ENCODE peak calls at places on chromosomes 12 and 14, in eight cellular contexts. V, K, B, A, U, E, M and J are unnamed samples.
A peak's percentile ranks its signal among the peaks of the same experiment; 100 is the strongest.

GRCh38 chr12:13571035-13571434 is 374.5 kb downstream of the EMP1 start:
- DNase-seq in V (no peak), K (no peak), B (no peak), A (no peak), U (no peak), E (no peak), M (no peak), J (no peak)

GRCh38 chr14:100406505-100407131 is 83.5 kb downstream of the SLC25A47 start:
- DNase-seq in V (no peak), K (no peak), B (no peak), A (peak; percentile 43), U (no peak), E (peak; percentile 79), M (peak; percentile 86), J (no peak)

GRCh38 chr12:89073027-89073398 is 279.3 kb downstream of the DUSP6 start:
- DNase-seq in V (no peak), K (no peak), B (no peak), A (peak; percentile 65), U (no peak), E (no peak), M (no peak), J (no peak)

GRCh38 chr12:55906056-55906455 is 21.6 kb downstream of the PYM1 start:
- DNase-seq in V (no peak), K (peak; percentile 62), B (no peak), A (peak; percentile 71), U (no peak), E (no peak), M (no peak), J (no peak)

GRCh38 chr14:26888592-26888991 is 290.8 kb upstream of the NOVA1 start:
- DNase-seq in V (no peak), K (no peak), B (no peak), A (no peak), U (no peak), E (no peak), M (no peak), J (no peak)

GRCh38 chr14:85853996-85854526 is 324.1 kb downstream of the FLRT2 start:
- DNase-seq in V (no peak), K (no peak), B (no peak), A (peak; percentile 16), U (no peak), E (no peak), M (no peak), J (no peak)

GRCh38 chr12:117069926-117070900 is 29.0 kb downstream of the TESC start:
- DNase-seq in V (no peak), K (no peak), B (no peak), A (no peak), U (no peak), E (no peak), M (no peak), J (no peak)

GRCh38 chr12:46368138-46368537 is 4.4 kb downstream of the SLC38A2 start:
- DNase-seq in V (no peak), K (peak; percentile 51), B (no peak), A (no peak), U (no peak), E (no peak), M (no peak), J (no peak)

GRCh38 chr14:105069887-105070759 is 4.9 kb upstream of the GPR132 start:
- DNase-seq in V (no peak), K (no peak), B (peak; percentile 11), A (peak; percentile 41), U (no peak), E (peak; percentile 63), M (peak; percentile 45), J (no peak)

GRCh38 chr12:47741340-47741703 is 16.0 kb upstream of the ENDOU start:
- DNase-seq in V (no peak), K (no peak), B (peak; percentile 24), A (peak; percentile 42), U (peak; percentile 98), E (peak; percentile 92), M (peak; percentile 87), J (no peak)

GRCh38 chr14:64464695-64465094 is 604 bp upstream of the AKAP5 start:
- DNase-seq in V (no peak), K (no peak), B (no peak), A (no peak), U (no peak), E (no peak), M (no peak), J (no peak)